ENCODE peak calls at places on chromosomes 16 and 17, in six cellular contexts. One of them, this sample, is unnamed.

GRCh38 chr16:64122177-64122576 is 999.7 kb downstream of the CDH11 start:
- DNase-seq in tibial artery: no peak
- DNase-seq in BE2C: no peak
- DNase-seq in stomach: no peak
- DNase-seq in SJSA1: no peak
- DNase-seq in ovary: no peak
- DNase-seq in this sample: no peak

GRCh38 chr17:11539637-11540036 is 58.6 kb upstream of the DNAH9 start:
- DNase-seq in tibial artery: no peak
- DNase-seq in ovary: no peak
- DNase-seq in SJSA1: no peak
- DNase-seq in BE2C: no peak
- DNase-seq in stomach: no peak
- DNase-seq in this sample: no peak

GRCh38 chr16:53629607-53630312 is 73.9 kb downstream of the RPGRIP1L start:
- DNase-seq in stomach: peak; percentile 61
- DNase-seq in SJSA1: no peak
- DNase-seq in tibial artery: no peak
- DNase-seq in ovary: no peak
- DNase-seq in BE2C: no peak
- DNase-seq in this sample: no peak

GRCh38 chr17:7439462-7440112 is at the start of gene FGF11:
- DNase-seq in tibial artery: no peak
- DNase-seq in ovary: no peak
- DNase-seq in stomach: no peak
- DNase-seq in SJSA1: no peak
- DNase-seq in BE2C: no peak
- DNase-seq in this sample: no peak

GRCh38 chr16:89198417-89199240 is 1.7 kb downstream of the SLC22A31 start:
- DNase-seq in BE2C: no peak
- DNase-seq in stomach: no peak
- DNase-seq in ovary: no peak
- DNase-seq in SJSA1: peak; percentile 42
- DNase-seq in tibial artery: no peak
- DNase-seq in this sample: no peak

GRCh38 chr17:64202683-64203430 is 60.2 kb downstream of the TEX2 start:
- DNase-seq in BE2C: no peak
- DNase-seq in stomach: no peak
- DNase-seq in ovary: no peak
- DNase-seq in SJSA1: peak; percentile 64
- DNase-seq in tibial artery: no peak
- DNase-seq in this sample: no peak

GRCh38 chr17:7676533-7676932 is 10.8 kb downstream of the TP53 start:
- DNase-seq in BE2C: no peak
- DNase-seq in stomach: no peak
- DNase-seq in tibial artery: no peak
- DNase-seq in ovary: no peak
- DNase-seq in SJSA1: no peak
- DNase-seq in this sample: no peak

GRCh38 chr17:78367193-78367592 is 7.3 kb upstream of the SOCS3 start:
- DNase-seq in ovary: no peak
- DNase-seq in SJSA1: no peak
- DNase-seq in BE2C: no peak
- DNase-seq in tibial artery: no peak
- DNase-seq in stomach: no peak
- DNase-seq in this sample: no peak

GRCh38 chr17:40612510-40613244 is 34.9 kb downstream of the SMARCE1 start:
- DNase-seq in SJSA1: no peak
- DNase-seq in ovary: no peak
- DNase-seq in BE2C: no peak
- DNase-seq in stomach: no peak
- DNase-seq in tibial artery: no peak
- DNase-seq in this sample: no peak

GRCh38 chr17:1124896-1125774 is 54.6 kb downstream of the ABR start:
- DNase-seq in BE2C: no peak
- DNase-seq in tibial artery: no peak
- DNase-seq in SJSA1: no peak
- DNase-seq in stomach: no peak
- DNase-seq in ovary: no peak
- DNase-seq in this sample: no peak

DNA sequence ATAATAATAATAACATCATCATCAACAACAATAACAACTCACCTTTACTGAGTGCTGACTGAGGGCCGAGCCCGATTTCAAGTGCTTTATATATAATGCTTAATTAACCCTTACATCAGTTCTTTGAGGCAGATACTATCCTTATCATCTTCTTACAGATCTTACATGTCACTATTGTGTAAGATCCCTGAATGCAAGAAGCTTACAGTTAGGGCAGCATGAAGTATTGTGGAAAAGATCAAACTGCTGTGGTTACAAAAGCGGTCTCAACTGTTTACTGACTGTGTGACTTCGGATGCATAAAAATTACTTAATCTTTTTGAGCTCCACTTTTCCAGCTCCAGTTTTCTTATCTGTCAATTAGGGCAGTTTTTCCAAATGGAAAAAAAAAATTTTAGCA is 3.3 kb downstream of the VAT1 start:
- DNase-seq in ovary: no peak
- DNase-seq in BE2C: no peak
- DNase-seq in SJSA1: no peak
- DNase-seq in tibial artery: no peak
- DNase-seq in stomach: no peak
- DNase-seq in this sample: no peak
- H3K4me3 ChIP-seq in ovary: no peak overlapping the region
- H3K4me3 ChIP-seq in BE2C: no peak overlapping the region
- H3K4me3 ChIP-seq in SJSA1: no peak overlapping the region
- H3K4me3 ChIP-seq in tibial artery: no peak overlapping the region
- H3K4me3 ChIP-seq in stomach: no peak overlapping the region
- H3K4me3 ChIP-seq in this sample: peak overlapping the region; percentile 95

DNA sequence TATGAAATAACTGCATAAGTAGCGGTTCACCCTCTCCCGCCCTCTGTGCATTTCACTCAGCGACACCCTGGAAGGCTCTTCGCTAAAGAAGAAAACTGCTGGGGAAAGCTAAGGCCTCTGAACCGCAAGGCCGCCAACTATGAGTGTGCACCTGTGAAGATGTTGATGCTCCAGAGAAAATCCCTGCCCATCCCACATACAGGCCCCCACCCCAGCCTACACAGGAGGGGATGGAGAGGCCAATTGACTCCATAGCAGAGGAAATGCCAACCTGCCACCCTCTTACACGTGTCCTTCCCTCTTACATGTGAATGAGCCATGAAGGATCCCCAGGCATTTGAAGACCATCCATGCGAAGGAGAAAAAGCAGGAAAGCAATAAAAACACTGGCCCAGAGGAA is 104.8 kb downstream of the MGAT5B start:
- DNase-seq in tibial artery: no peak
- DNase-seq in BE2C: no peak
- DNase-seq in SJSA1: no peak
- DNase-seq in stomach: no peak
- DNase-seq in ovary: no peak
- DNase-seq in this sample: no peak
- H3K27me3 ChIP-seq in tibial artery: peaks cover 47% of the 10 kb centered on the region
- H3K27me3 ChIP-seq in BE2C: no peaks in the 10 kb centered on the region
- H3K27me3 ChIP-seq in SJSA1: peaks cover 14% of the 10 kb centered on the region
- H3K27me3 ChIP-seq in stomach: peaks cover 29% of the 10 kb centered on the region
- H3K27me3 ChIP-seq in ovary: no peaks in the 10 kb centered on the region
- H3K27me3 ChIP-seq in this sample: peaks cover 59% of the 10 kb centered on the region

GRCh38 chr17:77281904-77282367 is 141.2 kb downstream of the SEC14L1 start:
- DNase-seq in tibial artery: no peak
- DNase-seq in BE2C: no peak
- DNase-seq in stomach: peak; percentile 65
- DNase-seq in ovary: no peak
- DNase-seq in SJSA1: no peak
- DNase-seq in this sample: no peak
- H3K4me3 ChIP-seq in tibial artery: no peak overlapping the region
- H3K4me3 ChIP-seq in BE2C: peak overlapping the region; percentile 66
- H3K4me3 ChIP-seq in stomach: peak overlapping the region; percentile 59
- H3K4me3 ChIP-seq in ovary: peak overlapping the region; percentile 38
- H3K4me3 ChIP-seq in SJSA1: no peak overlapping the region
- H3K4me3 ChIP-seq in this sample: peak overlapping the region; percentile 66

GRCh38 chr17:49487202-49487601 is 7.9 kb upstream of the NGFR start:
- DNase-seq in BE2C: no peak
- DNase-seq in stomach: no peak
- DNase-seq in tibial artery: no peak
- DNase-seq in ovary: no peak
- DNase-seq in SJSA1: no peak
- DNase-seq in this sample: no peak

GRCh38 chr17:49486012-49486641 is 9.0 kb upstream of the NGFR start:
- DNase-seq in ovary: no peak
- DNase-seq in BE2C: no peak
- DNase-seq in SJSA1: no peak
- DNase-seq in tibial artery: no peak
- DNase-seq in stomach: no peak
- DNase-seq in this sample: peak; percentile 22

GRCh38 chr17:49483588-49484509 is 11.2 kb upstream of the NGFR start:
- DNase-seq in BE2C: no peak
- DNase-seq in tibial artery: no peak
- DNase-seq in SJSA1: no peak
- DNase-seq in ovary: no peak
- DNase-seq in stomach: no peak
- DNase-seq in this sample: no peak

GRCh38 chr17:49480833-49481615 is 14.1 kb upstream of the NGFR start:
- DNase-seq in ovary: no peak
- DNase-seq in tibial artery: no peak
- DNase-seq in BE2C: no peak
- DNase-seq in stomach: no peak
- DNase-seq in SJSA1: no peak
- DNase-seq in this sample: no peak

GRCh38 chr17:49482144-49482817 is 12.8 kb upstream of the NGFR start:
- DNase-seq in SJSA1: no peak
- DNase-seq in stomach: no peak
- DNase-seq in ovary: no peak
- DNase-seq in BE2C: no peak
- DNase-seq in tibial artery: no peak
- DNase-seq in this sample: no peak
- H3K27me3 ChIP-seq in SJSA1: peaks cover 66% of the 10 kb centered on the region
- H3K27me3 ChIP-seq in stomach: peaks cover 45% of the 10 kb centered on the region
- H3K27me3 ChIP-seq in ovary: no peaks in the 10 kb centered on the region
- H3K27me3 ChIP-seq in BE2C: no peaks in the 10 kb centered on the region
- H3K27me3 ChIP-seq in tibial artery: peaks cover 73% of the 10 kb centered on the region
- H3K27me3 ChIP-seq in this sample: peaks cover 100% of the 10 kb centered on the region

DNA sequence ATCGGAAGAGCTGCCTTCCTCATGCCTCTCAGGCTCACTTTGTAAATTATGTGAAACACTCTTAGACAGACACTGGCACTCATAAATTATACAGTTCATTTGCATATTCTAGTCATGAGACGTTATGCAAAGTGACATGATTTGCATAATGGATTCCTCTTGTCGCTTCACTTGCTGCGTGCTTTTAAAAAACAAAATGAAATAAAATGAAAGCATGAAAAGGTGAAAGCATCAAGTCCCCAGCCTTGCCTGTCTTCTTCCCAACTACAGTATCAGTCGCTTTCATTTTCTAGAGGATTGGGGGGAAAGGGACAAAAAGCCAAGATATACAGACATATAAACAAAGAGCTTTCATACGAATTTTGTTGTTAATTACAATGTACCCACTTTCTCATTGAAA is 252.8 kb upstream of the PMFBP1 start:
- DNase-seq in ovary: no peak
- DNase-seq in SJSA1: no peak
- DNase-seq in BE2C: no peak
- DNase-seq in tibial artery: no peak
- DNase-seq in stomach: no peak
- DNase-seq in this sample: no peak
- H3K4me3 ChIP-seq in ovary: no peak overlapping the region
- H3K4me3 ChIP-seq in SJSA1: no peak overlapping the region
- H3K4me3 ChIP-seq in BE2C: no peak overlapping the region
- H3K4me3 ChIP-seq in tibial artery: no peak overlapping the region
- H3K4me3 ChIP-seq in stomach: no peak overlapping the region
- H3K4me3 ChIP-seq in this sample: no peak overlapping the region